ENCODE peak calls at places on chromosomes 13 and 19, in ten cellular contexts. N is K562, X is breast epithelium, O is sigmoid colon, M is ovary, E is IMR-90, K is esophagus squamous epithelium, V is heart left ventricle, F is A549, B is HCT116. S is an unnamed sample.

GRCh38 chr19:34480971-34481821 is at the start of gene WTIP:
- DNase-seq in N (no peak), X (peak; percentile 64), O (peak; percentile 86), M (peak; percentile 79), E (peak; percentile 88), K (no peak), V (peak; percentile 84), F (peak; percentile 92), B (peak; percentile 18), S (peak; percentile 67)

GRCh38 chr13:98297043-98297442 is 120.0 kb upstream of the RNF113B start:
- DNase-seq in N (no peak), X (no peak), O (no peak), M (no peak), E (no peak), K (no peak), V (no peak), F (no peak), B (no peak), S (no peak)

GRCh38 chr13:24165746-24166145 is 5.2 kb downstream of the SPATA13 start:
- DNase-seq in N (no peak), X (no peak), O (no peak), M (no peak), E (peak; percentile 83), K (no peak), V (no peak), F (no peak), B (no peak), S (no peak)

GRCh38 chr13:78131811-78132210 is 213.2 kb upstream of the EDNRB start:
- DNase-seq in N (no peak), X (no peak), O (no peak), M (no peak), E (peak; percentile 14), K (no peak), V (no peak), F (no peak), B (no peak), S (no peak)

GRCh38 chr19:18833141-18833476 is 1.4 kb downstream of the UPF1 start:
- DNase-seq in N (no peak), X (no peak), O (no peak), M (no peak), E (no peak), K (no peak), V (no peak), F (no peak), B (no peak), S (no peak)

GRCh38 chr13:91273675-91274074 is 73.8 kb upstream of the MIR17HG start:
- DNase-seq in N (no peak), X (no peak), O (no peak), M (no peak), E (no peak), K (no peak), V (no peak), F (no peak), B (no peak), S (no peak)

GRCh38 chr13:31201341-31202024 is 1.7 kb downstream of the B3GLCT start:
- DNase-seq in N (no peak), X (no peak), O (no peak), M (peak; percentile 52), E (peak; percentile 59), K (no peak), V (peak; percentile 53), F (no peak), B (no peak), S (no peak)

GRCh38 chr19:48874309-48875135 is 2.3 kb downstream of the PPP1R15A start:
- DNase-seq in N (peak; percentile 38), X (no peak), O (no peak), M (peak; percentile 60), E (peak; percentile 80), K (no peak), V (peak; percentile 44), F (peak; percentile 55), B (no peak), S (peak; percentile 61)

GRCh38 chr13:94825507-94825906 is 113.2 kb upstream of the SOX21 start:
- DNase-seq in N (no peak), X (no peak), O (peak; percentile 90), M (peak; percentile 34), E (no peak), K (no peak), V (peak; percentile 49), F (no peak), B (no peak), S (peak; percentile 33)

GRCh38 chr19:3374369-3375112 is 8.2 kb downstream of the NFIC start:
- DNase-seq in N (peak; percentile 81), X (no peak), O (peak; percentile 87), M (peak; percentile 71), E (no peak), K (no peak), V (peak; percentile 87), F (no peak), B (no peak), S (peak; percentile 84)

GRCh38 chr19:5873617-5874199 is 3.4 kb upstream of the FUT5 start:
- DNase-seq in N (no peak), X (no peak), O (no peak), M (no peak), E (no peak), K (no peak), V (no peak), F (no peak), B (no peak), S (no peak)

GRCh38 chr19:58559275-58560006 is 1.0 kb upstream of the UBE2M start:
- DNase-seq in N (peak; percentile 98), X (peak; percentile 92), O (peak; percentile 97), M (peak; percentile 93), E (peak; percentile 89), K (no peak), V (peak; percentile 96), F (peak; percentile 97), B (peak; percentile 90), S (peak; percentile 88)

GRCh38 chr13:113105032-113105993 is at the start of gene F7:
- DNase-seq in N (no peak), X (no peak), O (no peak), M (no peak), E (peak; percentile 45), K (no peak), V (no peak), F (peak; percentile 69), B (no peak), S (no peak)
- TF ChIP-seq CTCF in N (no peak), X (no peak), O (no peak), M (no peak), E (no peak), K (no peak), V (no peak), F (no peak), B (no peak), S (no peak)

DNA sequence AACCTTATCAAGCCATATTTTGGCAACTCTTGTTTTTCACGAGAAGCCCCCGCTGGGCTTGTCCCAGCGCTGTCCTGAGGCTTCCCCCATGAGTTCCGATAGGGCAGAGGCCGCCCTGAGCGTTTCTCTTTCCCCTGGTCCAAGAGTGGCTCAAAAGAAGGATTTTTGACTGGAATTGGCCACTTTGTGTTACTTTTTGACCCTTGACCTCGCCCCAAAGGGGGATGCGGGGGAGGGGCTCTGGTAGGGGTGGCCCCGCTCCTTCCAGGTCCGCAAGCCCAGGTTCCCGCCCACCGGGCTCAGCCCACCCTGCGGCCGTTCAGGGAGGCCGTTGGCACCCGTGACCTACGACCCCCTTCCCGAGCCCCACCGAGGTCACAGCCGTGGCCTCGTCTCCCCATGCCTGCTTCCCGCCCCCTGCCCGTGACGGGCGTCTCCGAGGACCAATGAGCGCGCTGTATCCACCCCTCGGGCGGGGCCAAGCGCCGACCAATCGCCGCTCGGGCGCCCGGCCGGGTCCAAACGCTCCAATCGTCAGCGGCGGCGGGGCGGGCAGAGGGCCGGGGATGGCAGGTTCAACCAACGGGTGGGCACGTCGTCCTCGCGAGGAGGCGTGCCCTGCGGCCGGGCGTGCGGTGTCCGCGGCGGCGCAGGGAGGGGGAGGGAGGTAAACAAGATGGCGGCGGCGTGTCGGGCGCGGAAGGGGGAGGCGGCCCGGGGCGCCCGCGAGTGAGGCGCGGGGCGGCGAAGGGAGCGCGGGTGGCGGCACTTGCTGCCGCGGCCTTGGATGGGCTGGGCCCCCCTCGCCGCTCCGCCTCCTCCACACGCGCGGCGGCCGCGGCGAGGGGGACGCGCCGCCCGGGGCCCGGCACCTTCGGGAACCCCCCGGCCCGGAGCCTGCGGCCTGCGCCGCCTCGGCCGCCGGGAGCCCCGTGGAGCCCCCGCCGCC is at the start of gene STK11:
- DNase-seq in N (peak; percentile 99), X (peak; percentile 99), O (peak; percentile 99), M (peak; percentile 99), E (peak; percentile 94), K (peak; percentile 94), V (peak; percentile 99), F (peak; percentile 95), B (peak; percentile 89), S (peak; percentile 99)
- TF ChIP-seq POLR2A in N (peak; percentile 59), X (peak; percentile 51), O (no peak), M (peak; percentile 68), E (peak; percentile 74), K (peak; percentile 88), V (peak; percentile 77), F (peak; percentile 20), B (no peak), S (no peak)

DNA sequence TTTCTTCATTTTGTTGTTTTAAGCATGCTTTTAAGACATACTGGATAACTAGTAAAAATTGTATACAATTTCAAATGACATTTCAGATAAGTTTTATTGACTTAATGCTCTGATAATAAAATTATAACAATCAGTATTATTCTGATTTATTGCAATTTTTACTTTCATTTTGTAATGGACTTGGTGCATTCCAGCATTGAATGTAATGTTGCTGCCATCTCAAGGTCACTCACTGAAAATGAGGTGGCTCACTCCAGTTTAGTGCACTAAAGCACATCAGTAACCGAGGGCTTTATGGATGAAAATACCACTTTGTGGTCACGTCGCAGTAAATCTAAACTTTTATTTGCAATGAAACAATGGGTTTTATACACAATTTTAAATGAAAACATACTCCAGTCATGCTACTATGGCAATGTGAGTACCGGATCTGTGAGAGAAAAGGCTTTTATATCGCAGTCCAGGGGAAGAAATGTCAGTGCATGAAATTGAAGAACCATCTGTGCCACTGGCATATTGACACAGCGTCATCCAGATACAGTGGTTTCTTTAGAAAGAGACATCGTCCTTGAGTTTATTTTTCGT is 20.7 kb upstream of the ZNF507 start:
- DNase-seq in N (no peak), X (no peak), O (no peak), M (no peak), E (peak; percentile 6), K (no peak), V (no peak), F (no peak), B (no peak), S (no peak)
- TF ChIP-seq CTCF in N (no peak), X (no peak), O (no peak), M (no peak), E (peak; percentile 20), K (no peak), V (no peak), F (peak; percentile 34), B (no peak), S (no peak)

DNA sequence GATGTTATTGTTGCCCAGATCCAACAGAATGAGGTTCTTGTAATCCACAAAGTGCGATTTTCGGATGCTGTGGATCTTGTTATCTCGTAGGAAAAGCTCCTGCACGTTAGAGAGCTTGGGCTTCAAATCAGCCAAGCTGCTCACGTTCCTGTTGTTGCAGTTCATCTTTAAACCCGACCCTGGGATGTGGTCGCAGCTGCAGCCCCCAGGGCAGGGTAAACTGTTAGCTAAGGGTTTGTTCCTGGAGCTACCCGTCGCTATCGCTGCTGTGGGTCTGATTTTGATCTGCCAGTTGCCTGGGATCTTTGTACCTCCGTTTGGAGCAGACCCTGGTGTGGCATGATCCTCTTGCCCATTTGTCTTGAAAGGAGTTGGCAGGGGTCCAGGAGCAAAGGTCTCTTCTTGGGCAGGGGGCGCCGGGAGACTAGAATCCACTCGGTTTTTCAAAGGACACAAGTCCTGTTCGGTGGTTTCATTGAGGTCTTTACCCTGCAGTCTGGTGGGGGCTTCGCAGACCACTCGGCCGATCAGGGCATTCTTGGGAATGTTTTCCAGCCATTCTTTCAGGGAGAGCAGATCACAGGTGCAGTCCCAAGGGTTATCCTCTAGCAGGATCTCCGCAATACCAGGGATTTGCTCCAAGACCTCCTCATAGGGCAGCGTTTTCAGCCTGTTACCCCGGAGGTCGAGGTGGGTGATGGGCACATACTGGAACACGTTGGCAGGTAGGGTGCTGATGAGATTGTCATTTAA is 1.8 kb downstream of the SLITRK1 start:
- DNase-seq in N (no peak), X (no peak), O (no peak), M (no peak), E (no peak), K (no peak), V (no peak), F (no peak), B (no peak), S (no peak)
- TF ChIP-seq POLR2A in N (no peak), X (no peak), O (no peak), M (no peak), E (no peak), K (no peak), V (no peak), F (no peak), B (no peak), S (no peak)